ENCODE peak calls at places on chromosomes 16 and 17, in eight cellular contexts. T is heart left ventricle, C is brain microvascular endothelial cell, O is psoas muscle, H is HFF-Myc, E is cardiac fibroblast, U is fibroblast of mammary gland, B is pancreas. Q is an unnamed sample.
A peak's percentile ranks its signal among the peaks of the same experiment; 100 is the strongest.

GRCh38 chr16:73020409-73020884 is 27.5 kb downstream of the ZFHX3 start:
- DNase-seq in U (peak; percentile 99), B (peak; percentile 96), E (peak; percentile 99), O (peak; percentile 85), T (peak; percentile 66), H (peak; percentile 51), C (peak; percentile 96), Q (peak; percentile 60)

GRCh38 chr17:39962642-39963220 is at the start of gene GSDMA:
- DNase-seq in H (no peak), T (no peak), O (no peak), E (no peak), U (no peak), C (no peak), B (no peak), Q (no peak)

GRCh38 chr17:74206332-74206818 is 2.9 kb downstream of the RPL38 start:
- DNase-seq in B (no peak), U (peak; percentile 20), C (no peak), H (no peak), T (no peak), E (no peak), O (no peak), Q (no peak)

GRCh38 chr16:20391045-20391444 is 13.5 kb downstream of the PDILT start:
- DNase-seq in O (no peak), E (no peak), B (no peak), T (no peak), C (no peak), U (no peak), H (no peak), Q (no peak)

GRCh38 chr16:85028638-85029412 is 1.2 kb downstream of the KIAA0513 start:
- DNase-seq in U (peak; percentile 83), T (peak; percentile 30), H (no peak), E (peak; percentile 80), C (no peak), B (peak; percentile 81), O (peak; percentile 54), Q (no peak)

GRCh38 chr17:57735707-57736106 is 9.4 kb downstream of the CCDC182 start:
- DNase-seq in T (no peak), U (no peak), C (no peak), O (no peak), B (no peak), E (no peak), H (no peak), Q (no peak)

GRCh38 chr16:67397812-67398545 is 4.7 kb upstream of the TPPP3 start:
- DNase-seq in T (no peak), B (peak; percentile 22), C (no peak), H (no peak), E (no peak), O (no peak), U (no peak), Q (no peak)

GRCh38 chr17:78993241-78993956 is 13.7 kb upstream of the LGALS3BP start:
- DNase-seq in C (peak; percentile 32), U (peak; percentile 54), E (peak; percentile 65), B (no peak), O (no peak), H (no peak), T (no peak), Q (no peak)

GRCh38 chr16:29806641-29807425 is 504 bp downstream of the MAZ start:
- DNase-seq in H (no peak), B (peak; percentile 71), C (no peak), E (peak; percentile 40), O (peak; percentile 67), U (peak; percentile 46), T (peak; percentile 65), Q (no peak)

GRCh38 chr17:9386401-9386800 is 189.2 kb downstream of the STX8 start:
- DNase-seq in O (no peak), H (no peak), U (no peak), E (peak; percentile 76), C (peak; percentile 41), T (no peak), B (no peak), Q (no peak)

GRCh38 chr16:71426069-71426879 is 15.6 kb downstream of the TLE7 start:
- DNase-seq in C (peak; percentile 94), O (no peak), U (peak; percentile 95), H (peak; percentile 90), B (peak; percentile 4), T (no peak), E (peak; percentile 94), Q (peak; percentile 67)

GRCh38 chr17:67801626-67802175 is 23.6 kb upstream of the BPTF start:
- DNase-seq in C (no peak), E (no peak), B (no peak), H (no peak), O (no peak), U (no peak), T (no peak), Q (no peak)

GRCh38 chr17:64196626-64197025 is 66.4 kb downstream of the TEX2 start:
- DNase-seq in E (peak; percentile 89), U (peak; percentile 83), B (no peak), H (no peak), T (no peak), C (peak; percentile 53), O (no peak), Q (peak; percentile 66)

GRCh38 chr16:54444851-54445523 is 158.4 kb upstream of the IRX3 start:
- DNase-seq in O (no peak), C (peak; percentile 30), T (no peak), E (no peak), U (no peak), H (no peak), B (no peak), Q (no peak)

GRCh38 chr16:78594191-78594590 is 494.7 kb downstream of the WWOX start:
- DNase-seq in C (no peak), U (no peak), T (no peak), E (no peak), H (no peak), B (no peak), O (no peak), Q (no peak)

GRCh38 chr16:11175850-11176341 is 80.1 kb downstream of the SOCS1 start:
- DNase-seq in O (no peak), B (no peak), T (no peak), H (no peak), U (no peak), E (no peak), C (no peak), Q (no peak)

GRCh38 chr16:65125322-65125721 is 3.5 kb upstream of the CDH11 start:
- DNase-seq in C (no peak), H (no peak), E (no peak), O (no peak), U (no peak), B (no peak), T (no peak), Q (no peak)

GRCh38 chr16:65125871-65126270 is 4.0 kb upstream of the CDH11 start:
- DNase-seq in E (no peak), O (no peak), T (no peak), H (no peak), U (peak; percentile 54), B (no peak), C (no peak), Q (no peak)

GRCh38 chr16:65122974-65123845 is 1.3 kb upstream of the CDH11 start:
- DNase-seq in B (no peak), C (no peak), O (peak; percentile 62), H (no peak), T (peak; percentile 52), E (peak; percentile 65), U (peak; percentile 61), Q (no peak)

GRCh38 chr16:65123846-65124513 is 2.1 kb upstream of the CDH11 start:
- DNase-seq in C (no peak), H (no peak), U (no peak), E (no peak), T (no peak), O (no peak), B (no peak), Q (no peak)

DNA sequence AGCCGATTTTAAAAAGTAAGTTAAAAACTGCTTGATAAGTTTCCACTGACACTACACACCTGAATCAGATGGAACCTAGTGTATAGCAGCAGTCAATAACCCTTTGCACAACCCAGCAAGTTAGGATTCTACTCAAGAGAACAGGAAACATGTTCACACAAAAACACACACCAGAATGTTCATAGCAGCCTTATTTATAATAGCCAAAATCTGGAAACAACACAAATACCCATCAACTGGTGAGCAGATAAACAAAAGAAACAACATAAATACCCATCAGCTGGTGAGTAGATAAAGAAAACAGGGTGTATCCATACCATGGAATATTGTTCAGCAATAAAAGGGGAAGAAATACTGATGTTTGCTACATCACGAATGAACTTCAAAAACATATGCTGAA is 2.7 kb upstream of the CDH11 start:
- DNase-seq in T (no peak), C (no peak), B (no peak), H (no peak), U (no peak), O (no peak), E (no peak), Q (no peak)
- H3K4me3 ChIP-seq in T (no peak overlapping the region), C (no peak overlapping the region), B (no peak overlapping the region), H (peak overlapping the region; percentile 89), U (no peak overlapping the region), O (no peak overlapping the region), E (no peak overlapping the region), Q (peak overlapping the region; percentile 76)

DNA sequence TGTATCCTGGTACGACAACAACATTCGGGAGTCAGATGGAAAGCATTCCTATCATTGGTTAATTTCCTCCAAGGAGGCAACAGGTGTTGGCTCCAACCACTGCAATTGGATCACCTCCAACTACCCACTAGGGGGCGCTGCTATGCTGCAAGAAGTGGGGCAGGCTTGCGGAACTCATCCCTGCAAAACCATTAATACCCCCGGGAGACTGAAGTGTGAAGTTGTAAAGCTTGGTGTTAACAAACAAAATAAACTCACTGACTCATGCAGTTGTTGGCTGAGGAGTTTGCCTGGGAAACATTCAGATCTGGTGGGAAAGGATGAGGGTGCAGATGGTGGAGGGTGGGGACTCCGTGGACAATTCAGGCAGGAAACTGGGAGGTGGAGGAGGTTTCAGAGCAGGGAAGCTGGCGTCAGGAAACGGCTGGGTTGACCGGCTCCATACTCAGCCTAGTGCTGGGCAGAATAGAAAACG is 84.9 kb downstream of the HS3ST2 start:
- DNase-seq in B (peak; percentile 44), O (peak; percentile 60), E (peak; percentile 70), T (peak; percentile 81), H (peak; percentile 25), U (peak; percentile 68), C (peak; percentile 49), Q (no peak)
- TF ChIP-seq CTCF in B (peak; percentile 83), O (peak; percentile 84), E (peak; percentile 73), T (peak; percentile 84), H (peak; percentile 88), U (peak; percentile 81), C (peak; percentile 83), Q (peak; percentile 52)

DNA sequence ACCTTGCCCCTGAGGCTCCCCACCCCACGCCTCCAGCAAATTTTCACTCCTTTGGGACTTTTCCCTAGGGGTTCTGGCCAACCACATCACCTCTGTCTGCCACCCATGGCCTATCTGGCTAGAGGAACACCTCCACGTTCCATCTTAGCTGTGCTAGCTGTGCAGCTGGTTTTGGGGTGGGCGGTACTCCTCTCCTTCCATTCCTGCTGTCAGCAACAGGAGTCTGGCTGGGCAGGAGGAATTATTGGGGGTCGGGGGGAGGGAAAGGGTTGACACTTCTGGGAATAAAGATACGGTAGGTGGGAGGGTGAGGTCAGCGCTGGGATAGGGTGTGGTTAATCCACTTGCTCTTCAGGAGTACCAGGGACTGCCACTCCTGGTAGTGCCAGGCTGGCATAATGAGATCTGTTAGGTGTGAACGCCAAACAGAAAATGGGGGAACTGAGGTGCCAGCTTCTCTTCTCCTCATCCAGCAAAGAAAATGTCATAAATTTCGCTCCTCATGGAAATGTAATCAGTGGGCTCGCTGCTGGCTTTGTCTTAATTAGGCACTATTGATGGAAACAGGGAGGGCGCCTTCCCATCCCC is 1.2 kb upstream of the DNAH2 start:
- DNase-seq in H (no peak), T (no peak), E (no peak), C (no peak), U (no peak), O (no peak), B (no peak), Q (no peak)
- H3K4me3 ChIP-seq in H (peak overlapping the region; percentile 52), T (peak overlapping the region; percentile 46), E (peak overlapping the region; percentile 68), C (peak overlapping the region; percentile 67), U (peak overlapping the region; percentile 62), O (peak overlapping the region; percentile 65), B (peak overlapping the region; percentile 72), Q (peak overlapping the region; percentile 71)

GRCh38 chr17:17041571-17042380 is 481 bp upstream of the MPRIP start:
- DNase-seq in B (peak; percentile 100), O (peak; percentile 99), H (peak; percentile 84), C (peak; percentile 98), E (peak; percentile 97), T (peak; percentile 100), U (peak; percentile 92), Q (peak; percentile 56)
- TF ChIP-seq CTCF in B (no peak), O (no peak), H (no peak), C (no peak), E (no peak), T (no peak), U (no peak), Q (no peak)

Q was measured in AG04449.